ENCODE peak calls at places on chromosomes 6 and 20, in nine cellular contexts. P is AG10803, S is A172, Z is left ventricle myocardium inferior, O is heart left ventricle, W is RPMI7951, Q is NCI-H1105 treated with DMSO at 0.1 percent for 48 hours, G is upper lobe of right lung, M is T-helper 2 cell. F is an unnamed sample.

GRCh38 chr6:155093430-155093829 is 98.3 kb downstream of the TIAM2 start:
- DNase-seq in P (no peak), S (no peak), Z (no peak), O (no peak), W (peak; percentile 75), Q (no peak), G (no peak), M (no peak), F (no peak)

GRCh38 chr20:59042796-59043621 is 423 bp upstream of the PRELID3B start:
- DNase-seq in P (peak; percentile 89), S (peak; percentile 81), Z (peak; percentile 93), O (peak; percentile 97), W (peak; percentile 93), Q (peak; percentile 33), G (peak; percentile 98), M (peak; percentile 91), F (peak; percentile 87)

GRCh38 chr6:158014505-158015187 is 33.0 kb downstream of the SYNJ2 start:
- DNase-seq in P (peak; percentile 35), S (no peak), Z (peak; percentile 3), O (no peak), W (peak; percentile 25), Q (no peak), G (peak; percentile 22), M (no peak), F (no peak)

GRCh38 chr6:26388014-26388413 is 5.1 kb downstream of the BTN2A2 start:
- DNase-seq in P (no peak), S (peak; percentile 34), Z (no peak), O (no peak), W (no peak), Q (no peak), G (no peak), M (no peak), F (no peak)

GRCh38 chr20:34089655-34090324 is 22.3 kb downstream of the EIF2S2 start:
- DNase-seq in P (no peak), S (no peak), Z (peak; percentile 36), O (no peak), W (no peak), Q (peak; percentile 81), G (no peak), M (no peak), F (no peak)

GRCh38 chr6:128882991-128883571 is at the start of gene LAMA2:
- DNase-seq in P (peak; percentile 81), S (peak; percentile 60), Z (peak; percentile 91), O (peak; percentile 90), W (peak; percentile 28), Q (no peak), G (peak; percentile 78), M (no peak), F (no peak)

GRCh38 chr20:58131111-58131510 is 97.3 kb downstream of the ANKRD60 start:
- DNase-seq in P (peak; percentile 40), S (peak; percentile 61), Z (no peak), O (no peak), W (peak; percentile 98), Q (no peak), G (no peak), M (no peak), F (no peak)

GRCh38 chr6:149060300-149060984 is 257.1 kb upstream of the TAB2 start:
- DNase-seq in P (no peak), S (no peak), Z (peak; percentile 24), O (peak; percentile 70), W (no peak), Q (peak; percentile 55), G (no peak), M (peak; percentile 40), F (no peak)

F was measured in kidney glomerular epithelial cell.